ENCODE peak calls at places on chromosomes 6 and 20, in eight cellular contexts. Y, X, D, B, K, C, P and S are unnamed samples.

GRCh38 chr6:46850781-46851180 is 57.6 kb downstream of the MEP1A start:
- DNase-seq in X (no peak), P (no peak), K (no peak), C (no peak), Y (no peak), B (no peak), D (no peak), S (peak)

GRCh38 chr6:25088513-25088912 is 152.8 kb upstream of the RIPOR2 start:
- DNase-seq in X (no peak), B (no peak), Y (no peak), P (no peak), C (no peak), D (no peak), K (peak), S (peak)

GRCh38 chr20:16528078-16528477 is 45.2 kb downstream of the KIF16B start:
- DNase-seq in B (no peak), X (no peak), Y (no peak), P (no peak), C (no peak), K (peak), D (no peak), S (peak)

GRCh38 chr20:37636212-37636975 is 57.4 kb upstream of the CTNNBL1 start:
- DNase-seq in C (no peak), B (no peak), Y (no peak), D (no peak), P (no peak), K (no peak), X (no peak), S (no peak)

GRCh38 chr6:165231177-165231576 is 78.2 kb downstream of the C6orf118 start:
- DNase-seq in K (no peak), Y (no peak), C (no peak), D (no peak), X (no peak), P (no peak), B (no peak), S (no peak)

GRCh38 chr20:46330072-46330763 is 21.9 kb upstream of the CDH22 start:
- DNase-seq in Y (no peak), C (no peak), P (no peak), D (no peak), B (peak), X (no peak), K (no peak), S (no peak)

GRCh38 chr20:41428285-41428684 is 61.7 kb upstream of the EMILIN3 start:
- DNase-seq in X (no peak), K (peak), C (no peak), P (no peak), B (no peak), Y (no peak), D (no peak), S (no peak)

GRCh38 chr6:53984163-53984562 is 127.1 kb upstream of the MLIP start:
- DNase-seq in D (no peak), K (peak), C (no peak), B (no peak), X (no peak), Y (no peak), P (no peak), S (peak)

GRCh38 chr6:95120984-95121383 is 456.4 kb upstream of the MANEA start:
- DNase-seq in K (no peak), C (no peak), D (no peak), B (no peak), X (no peak), Y (no peak), P (no peak), S (no peak)

GRCh38 chr20:36848078-36848660 is 27.8 kb upstream of the TLDC2 start:
- DNase-seq in B (no peak), Y (no peak), C (no peak), K (peak), D (no peak), P (peak), X (no peak), S (peak)

GRCh38 chr6:47157063-47157462 is 114.9 kb upstream of the ADGRF1 start:
- DNase-seq in K (no peak), B (no peak), X (no peak), C (no peak), Y (no peak), P (no peak), D (no peak), S (no peak)

GRCh38 chr6:20954325-20954724 is 420.1 kb downstream of the CDKAL1 start:
- DNase-seq in P (no peak), C (no peak), X (no peak), D (no peak), B (no peak), Y (no peak), K (no peak), S (no peak)

GRCh38 chr6:55131616-55132015 is 42.7 kb upstream of the HCRTR2 start:
- DNase-seq in X (no peak), Y (no peak), D (no peak), C (no peak), B (no peak), K (peak), P (no peak), S (no peak)

GRCh38 chr6:137095651-137096238 is 51.0 kb upstream of the IL20RA start:
- DNase-seq in K (no peak), Y (no peak), P (no peak), C (peak), D (no peak), B (no peak), X (no peak), S (no peak)

GRCh38 chr20:49256261-49256660 is 21.6 kb downstream of the ZNFX1 start:
- DNase-seq in C (no peak), Y (peak), B (no peak), D (no peak), X (no peak), P (no peak), K (no peak), S (no peak)

GRCh38 chr6:13688692-13689196 is 22.9 kb downstream of the RANBP9 start:
- DNase-seq in K (no peak), B (no peak), C (no peak), Y (no peak), D (no peak), P (no peak), X (no peak), S (no peak)

GRCh38 chr6:1502041-1502440 is 107.7 kb upstream of the FOXC1 start:
- DNase-seq in K (no peak), C (no peak), P (no peak), Y (no peak), D (no peak), B (no peak), X (no peak), S (no peak)

GRCh38 chr20:23497458-23498026 is 6.6 kb downstream of the CST8 start:
- DNase-seq in B (no peak), D (no peak), X (no peak), C (no peak), K (no peak), P (no peak), Y (no peak), S (no peak)

GRCh38 chr6:111161650-111162049 is 74.3 kb downstream of the SLC16A10 start:
- DNase-seq in B (no peak), D (no peak), K (no peak), X (no peak), P (no peak), Y (no peak), C (no peak), S (no peak)

GRCh38 chr20:63081351-63081750 is 74.6 kb upstream of the BHLHE23 start:
- DNase-seq in B (peak), D (no peak), C (no peak), P (no peak), K (no peak), X (no peak), Y (peak), S (no peak)

GRCh38 chr20:34262488-34263288 is 21.5 kb downstream of the ASIP start:
- DNase-seq in X (no peak), K (peak), P (no peak), C (peak), D (no peak), B (no peak), Y (no peak), S (no peak)

GRCh38 chr6:127518710-127519468 is at the start of gene MTCL3:
- DNase-seq in C (no peak), B (peak), X (peak), P (no peak), Y (no peak), D (no peak), K (peak), S (no peak)

GRCh38 chr6:169883316-169883715 is 131.9 kb downstream of the ERMARD start:
- DNase-seq in B (peak), C (no peak), P (no peak), K (no peak), Y (peak), D (peak), X (no peak), S (no peak)

GRCh38 chr6:154341876-154342275 is 14.7 kb downstream of the IPCEF1 start:
- DNase-seq in K (no peak), D (no peak), B (no peak), Y (no peak), X (no peak), P (no peak), C (no peak), S (no peak)

GRCh38 chr6:140441256-140441655 is 1066.8 kb upstream of the CITED2 start:
- DNase-seq in C (no peak), X (no peak), Y (peak), D (peak), B (no peak), K (peak), P (peak), S (peak)

GRCh38 chr6:22253955-22254655 is 42.7 kb downstream of the PRL start:
- DNase-seq in X (no peak), Y (no peak), P (no peak), K (no peak), C (no peak), D (no peak), B (no peak), S (no peak)